ENCODE peak calls at places on chromosomes 11 and 22, in ten cellular contexts. Y is SJSA1; R is NCI-H69; L is left ventricle myocardium inferior; S is T-cell; F is progenitor cell of endocrine pancreas; B is stimulated activated CD8-positive, alpha-beta memory T cell treated with anti-CD3 and anti-CD28 coated beads, Interleukin-4, amount 100 ng/mL, for 24 hours; P is choroid plexus epithelial cell; O is occipital lobe; N is adrenal gland. E is an unnamed sample.

GRCh38 chr22:44584256-44584902 is 86.3 kb upstream of the RTL6 start:
- DNase-seq in Y (no peak), N (peak; percentile 17), B (no peak), L (peak; percentile 40), O (no peak), R (no peak), F (no peak), P (no peak), S (no peak), E (peak; percentile 24)

GRCh38 chr11:121323208-121323607 is 30.6 kb downstream of the SC5D start:
- DNase-seq in S (no peak), N (no peak), P (no peak), L (no peak), Y (no peak), R (peak; percentile 42), B (no peak), F (no peak), O (no peak), E (no peak)

GRCh38 chr11:104275992-104276391 is 112.0 kb upstream of the PDGFD start:
- DNase-seq in L (no peak), F (no peak), O (no peak), N (no peak), S (no peak), Y (no peak), R (no peak), B (no peak), P (peak; percentile 36), E (no peak)

GRCh38 chr11:118170892-118171273 is 5.6 kb downstream of the SCN2B start:
- DNase-seq in Y (no peak), N (no peak), R (peak; percentile 88), B (no peak), L (no peak), P (no peak), F (no peak), S (no peak), O (no peak), E (no peak)

GRCh38 chr22:27564806-27565205 is 236.8 kb downstream of the MN1 start:
- DNase-seq in F (no peak), S (no peak), R (no peak), O (no peak), P (no peak), N (no peak), Y (no peak), L (no peak), B (no peak), E (no peak)

GRCh38 chr11:118921929-118922744 is 3.6 kb downstream of the BCL9L start:
- DNase-seq in L (peak; percentile 87), Y (no peak), S (no peak), P (peak; percentile 42), F (no peak), N (peak; percentile 91), O (no peak), B (no peak), R (peak; percentile 62), E (peak; percentile 63)

GRCh38 chr11:132409591-132410375 is 1039.4 kb downstream of the NTM start:
- DNase-seq in F (no peak), O (no peak), P (no peak), S (no peak), R (no peak), N (no peak), B (no peak), Y (no peak), L (no peak), E (no peak)

GRCh38 chr11:32426819-32427615 is 8.3 kb downstream of the WT1 start:
- DNase-seq in F (peak; percentile 33), P (no peak), S (no peak), N (no peak), B (no peak), O (no peak), L (peak; percentile 63), R (peak; percentile 23), Y (no peak), E (no peak)

GRCh38 chr11:15199693-15200092 is 85.0 kb downstream of the INSC start:
- DNase-seq in L (peak; percentile 58), O (peak; percentile 2), S (no peak), R (no peak), Y (no peak), F (no peak), P (no peak), N (no peak), B (no peak), E (no peak)

GRCh38 chr11:41497974-41498373 is 38.5 kb upstream of the LRRC4C start:
- DNase-seq in N (no peak), P (peak; percentile 3), O (no peak), B (no peak), F (no peak), Y (peak; percentile 45), S (no peak), R (peak; percentile 7), L (no peak), E (no peak)

GRCh38 chr11:75771646-75772410 is 3.2 kb downstream of the DGAT2 start:
- DNase-seq in F (no peak), O (no peak), N (no peak), R (no peak), S (no peak), P (peak; percentile 79), B (no peak), L (no peak), Y (no peak), E (no peak)

GRCh38 chr11:111691731-111692130 is 74.5 kb downstream of the PPP2R1B start:
- DNase-seq in F (no peak), Y (no peak), N (no peak), B (no peak), O (no peak), L (no peak), P (no peak), S (no peak), R (no peak), E (no peak)

GRCh38 chr22:50434849-50435700 is 39.8 kb downstream of the SBF1 start:
- DNase-seq in N (no peak), O (no peak), S (no peak), L (no peak), F (no peak), Y (no peak), P (no peak), R (no peak), B (no peak), E (no peak)

GRCh38 chr11:66970808-66971442 is 4.2 kb upstream of the C11orf86 start:
- DNase-seq in Y (peak; percentile 98), R (no peak), S (no peak), N (peak; percentile 72), O (peak; percentile 30), F (no peak), B (no peak), P (peak; percentile 100), L (no peak), E (no peak)

GRCh38 chr11:72712876-72713275 is 38.7 kb upstream of the PDE2A start:
- DNase-seq in L (no peak), Y (no peak), B (no peak), P (no peak), R (no peak), F (no peak), N (no peak), O (no peak), S (no peak), E (no peak)

GRCh38 chr11:44596541-44597276 is 31.2 kb downstream of the CD82 start:
- DNase-seq in B (no peak), O (no peak), P (no peak), R (no peak), L (no peak), Y (no peak), S (peak; percentile 67), F (no peak), N (no peak), E (no peak)

GRCh38 chr11:65927904-65928397 is 8.7 kb downstream of the DRAP1 start:
- DNase-seq in B (peak; percentile 59), Y (no peak), R (no peak), N (no peak), S (peak; percentile 77), F (no peak), L (no peak), P (peak; percentile 35), O (no peak), E (no peak)

GRCh38 chr11:85810521-85810870 is 445 bp downstream of the SYTL2 start:
- DNase-seq in B (no peak), O (peak; percentile 15), R (no peak), P (no peak), S (no peak), N (no peak), F (no peak), L (no peak), Y (no peak), E (peak; percentile 48)

GRCh38 chr22:30204742-30205111 is 41.8 kb downstream of the LIF start:
- DNase-seq in O (no peak), L (no peak), F (no peak), N (no peak), Y (peak; percentile 61), S (no peak), R (peak; percentile 33), P (peak; percentile 44), B (no peak), E (peak; percentile 32)

GRCh38 chr11:114179234-114179941 is 116.8 kb upstream of the NNMT start:
- DNase-seq in L (peak; percentile 83), S (no peak), Y (no peak), B (no peak), F (no peak), N (peak; percentile 82), P (peak; percentile 100), R (peak; percentile 41), O (peak; percentile 72), E (no peak)

GRCh38 chr11:115522302-115522701 is 18.1 kb upstream of the CADM1 start:
- DNase-seq in F (no peak), Y (no peak), L (no peak), B (no peak), R (no peak), S (no peak), N (no peak), P (no peak), O (no peak), E (no peak)

GRCh38 chr11:57453543-57454177 is 6.7 kb upstream of the RTN4RL2 start:
- DNase-seq in P (no peak), Y (no peak), B (no peak), R (peak; percentile 52), L (no peak), N (no peak), O (no peak), S (no peak), F (no peak), E (no peak)

GRCh38 chr11:46389450-46390330 is 1.9 kb downstream of the CHRM4 start:
- DNase-seq in O (peak; percentile 47), S (no peak), L (peak; percentile 67), N (peak; percentile 78), Y (peak; percentile 76), P (peak; percentile 62), R (peak; percentile 91), F (peak; percentile 75), B (peak; percentile 33), E (peak; percentile 77)

GRCh38 chr11:3160252-3161031 is 4.7 kb downstream of the OSBPL5 start:
- DNase-seq in S (no peak), N (peak; percentile 88), Y (peak; percentile 82), F (peak; percentile 71), L (peak; percentile 90), B (no peak), O (peak; percentile 86), P (peak; percentile 96), R (peak; percentile 90), E (peak; percentile 86)

GRCh38 chr11:122617297-122617696 is 38.2 kb upstream of the UBASH3B start:
- DNase-seq in R (no peak), O (no peak), B (no peak), F (no peak), L (no peak), P (no peak), S (no peak), Y (no peak), N (no peak), E (no peak)

GRCh38 chr11:123472236-123472935 is 42.3 kb downstream of the GRAMD1B start:
- DNase-seq in P (no peak), B (no peak), R (peak; percentile 82), Y (no peak), O (no peak), S (no peak), F (no peak), N (no peak), L (no peak), E (no peak)

GRCh38 chr11:27596802-27597201 is 90.2 kb upstream of the LIN7C start:
- DNase-seq in B (no peak), R (no peak), P (no peak), Y (no peak), N (no peak), L (no peak), S (no peak), F (no peak), O (no peak), E (no peak)

GRCh38 chr11:69444381-69445130 is 36.9 kb upstream of the LINC01488 start:
- DNase-seq in S (no peak), B (no peak), F (peak; percentile 32), N (peak; percentile 46), Y (no peak), L (peak; percentile 70), O (peak; percentile 15), R (no peak), P (peak; percentile 97), E (no peak)